ENCODE peak calls at places on chromosomes 16 and 17, in four cellular contexts. W, F, H and S are unnamed samples.

GRCh38 chr17:82118178-82118814 is 20.3 kb upstream of the FASN start:
- DNase-seq in W (no peak), F (no peak), H (peak), S (no peak)

GRCh38 chr16:66130296-66130910 is 236.1 kb upstream of the CDH5 start:
- DNase-seq in W (no peak), F (no peak), H (no peak), S (no peak)

GRCh38 chr17:4479982-4480751 is 18.5 kb upstream of the SPNS2 start:
- DNase-seq in W (no peak), F (no peak), H (no peak), S (no peak)

GRCh38 chr17:75321506-75321905 is 32.3 kb upstream of the SLC25A19 start:
- DNase-seq in W (no peak), F (no peak), H (no peak), S (no peak)

GRCh38 chr16:7161886-7162285 is 170.8 kb upstream of the RBFOX1 start:
- DNase-seq in W (no peak), F (no peak), H (no peak), S (no peak)

GRCh38 chr17:15918661-15919259 is 26.2 kb upstream of the ADORA2B start:
- DNase-seq in W (no peak), F (no peak), H (no peak), S (no peak)

GRCh38 chr17:8463089-8463488 is 27.4 kb downstream of the NDEL1 start:
- DNase-seq in W (no peak), F (no peak), H (no peak), S (no peak)

GRCh38 chr16:85490971-85491771 is 122.0 kb upstream of the GSE1 start:
- DNase-seq in W (no peak), F (peak), H (no peak), S (peak)

GRCh38 chr17:28115046-28115445 is 72.6 kb downstream of the NLK start:
- DNase-seq in W (no peak), F (no peak), H (no peak), S (no peak)

GRCh38 chr17:59349178-59349577 is 17.7 kb downstream of the YPEL2 start:
- DNase-seq in W (no peak), F (no peak), H (no peak), S (no peak)

GRCh38 chr16:30065943-30066881 is 652 bp downstream of the ALDOA start:
- DNase-seq in W (no peak), F (no peak), H (peak), S (peak)

GRCh38 chr16:4263504-4264436 is 9.1 kb downstream of the TFAP4 start:
- DNase-seq in W (no peak), F (peak), H (peak), S (peak)

GRCh38 chr17:7589204-7589868 is 558 bp downstream of the SOX15 start:
- DNase-seq in W (no peak), F (no peak), H (peak), S (no peak)

GRCh38 chr16:79628501-79628975 is 28.0 kb upstream of the MAF start:
- DNase-seq in W (peak), F (no peak), H (no peak), S (no peak)

GRCh38 chr17:34447406-34447805 is 84.4 kb upstream of the CCL1 start:
- DNase-seq in W (no peak), F (no peak), H (no peak), S (no peak)

GRCh38 chr16:74261068-74261467 is 35.5 kb upstream of the PSMD7 start:
- DNase-seq in W (no peak), F (no peak), H (no peak), S (no peak)

GRCh38 chr17:82463881-82464566 is 5.5 kb downstream of the NARF start:
- DNase-seq in W (no peak), F (no peak), H (no peak), S (no peak)

GRCh38 chr16:29730649-29731048 is 15.1 kb downstream of the C16orf54 start:
- DNase-seq in W (no peak), F (no peak), H (no peak), S (no peak)

GRCh38 chr17:57142925-57143324 is 57.9 kb downstream of the AKAP1 start:
- DNase-seq in W (no peak), F (no peak), H (no peak), S (no peak)

GRCh38 chr16:17972460-17972943 is 364.0 kb downstream of the NPIPA8 start:
- DNase-seq in W (no peak), F (no peak), H (peak), S (no peak)

GRCh38 chr17:44627513-44627912 is 28.8 kb upstream of the MEIOC start:
- DNase-seq in W (no peak), F (no peak), H (peak), S (no peak)

GRCh38 chr17:63434951-63435571 is 11.0 kb downstream of the CYB561 start:
- DNase-seq in W (no peak), F (no peak), H (peak), S (no peak)

GRCh38 chr16:88686439-88687253 is at the start of gene SNAI3:
- DNase-seq in W (no peak), F (peak), H (peak), S (peak)

GRCh38 chr16:67543036-67543435 is 14.4 kb downstream of the RIPOR1 start:
- DNase-seq in W (no peak), F (no peak), H (no peak), S (no peak)

GRCh38 chr17:81049372-81049911 is 14.5 kb downstream of the BAIAP2 start:
- DNase-seq in W (peak), F (no peak), H (no peak), S (no peak)

GRCh38 chr17:70310251-70310672 is 140.9 kb downstream of the KCNJ2 start:
- DNase-seq in W (no peak), F (no peak), H (no peak), S (no peak)

GRCh38 chr16:73057369-73058210 is 9.7 kb upstream of the ZFHX3 start:
- DNase-seq in W (no peak), F (no peak), H (peak), S (peak)

GRCh38 chr17:63399856-63400255 is 46.2 kb downstream of the CYB561 start:
- DNase-seq in W (no peak), F (no peak), H (peak), S (no peak)

GRCh38 chr16:19131809-19132777 is 18.3 kb downstream of the ITPRIPL2 start:
- DNase-seq in W (no peak), F (no peak), H (no peak), S (no peak)

GRCh38 chr17:66474810-66475497 is 172.5 kb downstream of the PRKCA start:
- DNase-seq in W (no peak), F (peak), H (no peak), S (no peak)
- H3K4me2 ChIP-seq in W (no peak), F (peak), H (no peak), S (no peak)

DNA sequence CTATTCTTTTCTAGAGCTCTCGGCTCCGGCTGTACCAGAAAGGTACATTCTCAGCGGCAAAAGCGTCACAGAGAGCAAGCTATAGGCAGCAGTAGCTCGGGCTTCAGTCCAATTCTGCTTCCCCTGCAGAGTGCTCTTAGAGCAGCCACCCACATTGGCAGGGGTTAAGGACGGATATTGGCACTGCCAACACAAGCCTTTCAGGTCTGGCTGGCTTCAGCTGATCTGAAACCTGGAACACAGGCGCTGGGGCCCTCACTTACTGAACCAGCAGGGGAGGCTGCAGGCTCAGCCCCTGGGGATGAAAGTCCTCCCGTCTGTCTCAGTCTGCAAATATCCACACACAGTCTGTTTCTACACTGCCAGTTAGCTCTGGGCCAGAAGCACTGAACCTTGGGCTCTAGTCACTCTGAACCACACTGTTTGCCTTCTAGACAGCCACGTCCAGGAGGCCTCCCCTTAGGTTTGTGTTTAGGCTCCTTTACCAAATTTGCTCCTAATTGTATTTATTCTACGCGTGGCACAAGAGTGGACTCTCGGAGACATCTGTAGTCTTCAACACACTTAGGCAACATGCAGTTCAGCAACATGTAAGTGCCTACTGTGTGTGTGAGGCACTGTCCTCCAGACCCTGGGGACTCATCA is 40.1 kb downstream of the HIC1 start:
- DNase-seq in W (no peak), F (peak), H (peak), S (peak)
- TF ChIP-seq RFX5 in W (no peak), F (no peak), H (no peak), S (no peak)

DNA sequence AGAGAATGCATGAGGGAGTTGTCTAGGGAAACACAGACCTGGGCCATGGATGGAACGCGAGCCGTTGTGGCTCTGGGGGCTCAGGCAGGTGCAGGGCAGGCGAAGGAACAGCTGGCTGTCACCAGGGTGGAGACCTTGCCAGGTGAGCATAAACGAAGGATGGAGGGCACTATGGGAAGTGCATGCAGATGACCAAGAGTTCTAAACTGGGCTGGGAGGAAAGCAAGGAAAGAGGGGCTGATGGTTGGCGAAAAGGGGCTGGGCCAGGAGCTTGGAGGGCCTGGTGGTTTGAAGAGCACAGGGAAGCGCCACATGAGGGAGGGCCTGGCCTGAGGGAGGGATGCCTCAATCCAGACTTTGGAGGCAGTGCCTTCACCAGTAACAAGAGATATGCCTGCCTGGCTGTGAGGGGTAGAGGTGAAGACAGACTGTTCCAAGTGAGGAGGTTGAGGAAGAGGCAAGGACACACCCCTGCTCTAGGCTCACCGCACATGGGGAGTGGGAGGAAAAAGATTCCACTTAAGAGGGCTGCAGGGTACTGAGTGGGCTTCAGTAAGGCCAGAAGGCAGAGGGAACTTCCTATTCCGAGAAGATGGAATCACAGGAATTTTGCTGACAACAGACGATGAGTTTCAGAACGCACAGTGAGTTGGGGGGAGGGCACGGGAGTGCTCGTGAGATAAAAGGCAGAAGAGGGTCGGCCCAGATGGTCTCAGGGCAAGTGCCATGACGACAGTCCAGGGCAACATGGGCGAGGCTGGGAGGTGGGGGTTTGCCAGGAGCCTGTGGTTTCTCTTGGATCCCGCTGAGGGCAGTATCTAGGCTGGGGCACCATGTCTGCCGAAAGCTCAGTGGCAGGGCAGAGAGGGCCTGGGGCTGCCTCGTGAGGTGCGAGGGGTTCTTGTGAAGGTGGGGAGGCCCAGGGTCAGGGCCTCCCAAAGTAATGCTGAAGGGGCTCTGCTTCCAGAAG is 20.6 kb downstream of the B9D1 start:
- DNase-seq in W (no peak), F (no peak), H (peak), S (no peak)
- TF ChIP-seq FOXM1 in W (no peak), F (no peak), H (no peak), S (no peak)

GRCh38 chr17:48542114-48542955 is 2.6 kb downstream of the HOXB2 start:
- DNase-seq in W (no peak), F (no peak), H (no peak), S (no peak)

GRCh38 chr17:48539177-48539576 is 5.7 kb downstream of the HOXB2 start:
- DNase-seq in W (no peak), F (no peak), H (no peak), S (no peak)

GRCh38 chr17:48541574-48542113 is 3.3 kb downstream of the HOXB2 start:
- DNase-seq in W (no peak), F (no peak), H (peak), S (peak)

GRCh38 chr17:48541036-48541573 is 3.8 kb downstream of the HOXB2 start:
- DNase-seq in W (no peak), F (no peak), H (no peak), S (no peak)

GRCh38 chr17:48540213-48540612 is 4.7 kb downstream of the HOXB2 start:
- DNase-seq in W (no peak), F (no peak), H (no peak), S (no peak)
- H3K4me2 ChIP-seq in W (no peak), F (no peak), H (no peak), S (no peak)